ENCODE peak calls at places on chromosomes 16 and 17, in seven cellular contexts. One of them, this sample, is unnamed.
A peak's percentile ranks its signal among the peaks of the same experiment; 100 is the strongest.

GRCh38 chr16:71995038-71995437 is 5.2 kb downstream of the PKD1L3 start:
- DNase-seq in body of pancreas: no peak
- DNase-seq in IMR-90: no peak
- DNase-seq in HCT116: no peak
- DNase-seq in transverse colon: no peak
- DNase-seq in upper lobe of left lung: no peak
- DNase-seq in stomach: no peak
- DNase-seq in this sample: no peak

GRCh38 chr17:21239680-21240374 is 13.4 kb downstream of the NATD1 start:
- DNase-seq in body of pancreas: no peak
- DNase-seq in IMR-90: peak; percentile 28
- DNase-seq in HCT116: no peak
- DNase-seq in transverse colon: no peak
- DNase-seq in upper lobe of left lung: no peak
- DNase-seq in stomach: no peak
- DNase-seq in this sample: no peak

GRCh38 chr16:66454751-66455150 is 27.7 kb downstream of the BEAN1 start:
- DNase-seq in body of pancreas: no peak
- DNase-seq in IMR-90: no peak
- DNase-seq in HCT116: no peak
- DNase-seq in transverse colon: no peak
- DNase-seq in upper lobe of left lung: no peak
- DNase-seq in stomach: no peak
- DNase-seq in this sample: no peak

GRCh38 chr16:23914935-23915549 is 79.3 kb downstream of the PRKCB start:
- DNase-seq in body of pancreas: no peak
- DNase-seq in IMR-90: no peak
- DNase-seq in HCT116: no peak
- DNase-seq in transverse colon: no peak
- DNase-seq in upper lobe of left lung: no peak
- DNase-seq in stomach: no peak
- DNase-seq in this sample: no peak

GRCh38 chr17:78359216-78359935 is 501 bp downstream of the SOCS3 start:
- DNase-seq in body of pancreas: no peak
- DNase-seq in IMR-90: no peak
- DNase-seq in HCT116: no peak
- DNase-seq in transverse colon: no peak
- DNase-seq in upper lobe of left lung: no peak
- DNase-seq in stomach: no peak
- DNase-seq in this sample: peak; percentile 61

GRCh38 chr16:69130461-69130860 is 1.9 kb downstream of the CHTF8 start:
- DNase-seq in body of pancreas: no peak
- DNase-seq in IMR-90: no peak
- DNase-seq in HCT116: no peak
- DNase-seq in transverse colon: no peak
- DNase-seq in upper lobe of left lung: no peak
- DNase-seq in stomach: no peak
- DNase-seq in this sample: no peak

GRCh38 chr16:79981814-79982213 is 381.3 kb upstream of the MAF start:
- DNase-seq in body of pancreas: no peak
- DNase-seq in IMR-90: no peak
- DNase-seq in HCT116: no peak
- DNase-seq in transverse colon: no peak
- DNase-seq in upper lobe of left lung: no peak
- DNase-seq in stomach: no peak
- DNase-seq in this sample: no peak

GRCh38 chr16:70381604-70382342 is 35.1 kb downstream of the DDX19A start:
- DNase-seq in body of pancreas: no peak
- DNase-seq in IMR-90: no peak
- DNase-seq in HCT116: no peak
- DNase-seq in transverse colon: no peak
- DNase-seq in upper lobe of left lung: peak; percentile 43
- DNase-seq in stomach: no peak
- DNase-seq in this sample: no peak

GRCh38 chr17:81553616-81554181 is 1.5 kb upstream of the FAAP100 start:
- DNase-seq in body of pancreas: peak; percentile 25
- DNase-seq in IMR-90: peak; percentile 99
- DNase-seq in HCT116: peak; percentile 16
- DNase-seq in transverse colon: peak; percentile 33
- DNase-seq in upper lobe of left lung: peak; percentile 36
- DNase-seq in stomach: no peak
- DNase-seq in this sample: no peak

GRCh38 chr17:44177641-44178040 is 7.1 kb downstream of the ASB16 start:
- DNase-seq in body of pancreas: no peak
- DNase-seq in IMR-90: no peak
- DNase-seq in HCT116: no peak
- DNase-seq in transverse colon: no peak
- DNase-seq in upper lobe of left lung: no peak
- DNase-seq in stomach: no peak
- DNase-seq in this sample: no peak

GRCh38 chr16:10942352-10943297 is at the start of gene DEXI:
- DNase-seq in body of pancreas: peak; percentile 97
- DNase-seq in IMR-90: peak; percentile 84
- DNase-seq in HCT116: peak; percentile 72
- DNase-seq in transverse colon: peak; percentile 96
- DNase-seq in upper lobe of left lung: peak; percentile 95
- DNase-seq in stomach: peak; percentile 96
- DNase-seq in this sample: peak; percentile 98

GRCh38 chr16:10946308-10946707 is 1.9 kb downstream of the CLEC16A start:
- DNase-seq in body of pancreas: no peak
- DNase-seq in IMR-90: no peak
- DNase-seq in HCT116: no peak
- DNase-seq in transverse colon: no peak
- DNase-seq in upper lobe of left lung: peak; percentile 69
- DNase-seq in stomach: no peak
- DNase-seq in this sample: no peak

GRCh38 chr16:10945065-10945787 is 862 bp downstream of the CLEC16A start:
- DNase-seq in body of pancreas: no peak
- DNase-seq in IMR-90: no peak
- DNase-seq in HCT116: no peak
- DNase-seq in transverse colon: no peak
- DNase-seq in upper lobe of left lung: no peak
- DNase-seq in stomach: no peak
- DNase-seq in this sample: no peak

GRCh38 chr16:10947211-10947787 is 2.9 kb downstream of the CLEC16A start:
- DNase-seq in body of pancreas: no peak
- DNase-seq in IMR-90: no peak
- DNase-seq in HCT116: no peak
- DNase-seq in transverse colon: no peak
- DNase-seq in upper lobe of left lung: no peak
- DNase-seq in stomach: no peak
- DNase-seq in this sample: no peak

DNA sequence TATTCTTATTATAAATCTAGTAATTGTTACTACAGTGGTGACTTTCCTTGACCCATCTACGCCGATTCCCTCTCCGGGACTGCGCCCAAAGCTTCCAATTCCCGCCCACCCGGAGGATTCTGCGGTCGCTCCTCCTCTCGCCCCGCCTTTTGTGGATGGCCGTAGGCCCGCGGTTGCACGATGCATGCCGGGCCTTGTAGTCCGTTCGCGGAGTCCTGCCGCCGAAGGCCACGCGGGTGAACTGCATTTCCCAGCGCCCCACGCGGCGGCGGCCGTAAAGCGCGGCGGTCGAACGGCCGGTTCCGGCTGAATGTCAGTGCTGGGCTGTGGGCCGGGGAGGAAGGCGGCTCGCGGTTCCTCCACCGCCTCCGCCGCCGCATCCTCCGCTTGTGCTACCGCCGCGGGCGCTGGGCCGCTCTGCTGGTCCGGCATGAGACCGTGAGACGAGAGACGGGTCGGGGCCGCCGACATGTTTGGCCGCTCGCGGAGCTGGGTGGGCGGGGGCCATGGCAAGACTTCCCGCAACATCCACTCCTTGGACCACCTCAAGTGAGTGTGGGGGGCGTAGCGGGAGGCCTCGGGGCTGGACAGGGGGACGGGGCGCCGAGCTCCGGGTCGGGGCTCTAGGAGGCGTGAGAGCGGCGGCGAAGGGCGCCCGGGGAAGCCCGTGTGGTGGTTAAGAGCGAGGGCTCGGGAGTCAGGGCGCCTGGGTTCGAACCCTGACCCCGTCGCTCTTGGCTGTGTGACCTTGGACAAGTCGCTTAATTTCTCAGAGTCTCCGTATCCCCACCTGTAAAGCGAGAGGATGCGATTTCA is at the start of gene CLEC16A:
- DNase-seq in body of pancreas: peak; percentile 98
- DNase-seq in IMR-90: peak; percentile 96
- DNase-seq in HCT116: peak; percentile 91
- DNase-seq in transverse colon: peak; percentile 98
- DNase-seq in upper lobe of left lung: peak; percentile 99
- DNase-seq in stomach: peak; percentile 98
- DNase-seq in this sample: peak; percentile 99
- TF ChIP-seq POLR2A in body of pancreas: peak; percentile 83
- TF ChIP-seq POLR2A in IMR-90: peak; percentile 75
- TF ChIP-seq POLR2A in HCT116: peak; percentile 53
- TF ChIP-seq POLR2A in transverse colon: peak; percentile 83
- TF ChIP-seq POLR2A in upper lobe of left lung: peak; percentile 82
- TF ChIP-seq POLR2A in stomach: peak; percentile 35
- TF ChIP-seq POLR2A in this sample: peak; percentile 84

DNA sequence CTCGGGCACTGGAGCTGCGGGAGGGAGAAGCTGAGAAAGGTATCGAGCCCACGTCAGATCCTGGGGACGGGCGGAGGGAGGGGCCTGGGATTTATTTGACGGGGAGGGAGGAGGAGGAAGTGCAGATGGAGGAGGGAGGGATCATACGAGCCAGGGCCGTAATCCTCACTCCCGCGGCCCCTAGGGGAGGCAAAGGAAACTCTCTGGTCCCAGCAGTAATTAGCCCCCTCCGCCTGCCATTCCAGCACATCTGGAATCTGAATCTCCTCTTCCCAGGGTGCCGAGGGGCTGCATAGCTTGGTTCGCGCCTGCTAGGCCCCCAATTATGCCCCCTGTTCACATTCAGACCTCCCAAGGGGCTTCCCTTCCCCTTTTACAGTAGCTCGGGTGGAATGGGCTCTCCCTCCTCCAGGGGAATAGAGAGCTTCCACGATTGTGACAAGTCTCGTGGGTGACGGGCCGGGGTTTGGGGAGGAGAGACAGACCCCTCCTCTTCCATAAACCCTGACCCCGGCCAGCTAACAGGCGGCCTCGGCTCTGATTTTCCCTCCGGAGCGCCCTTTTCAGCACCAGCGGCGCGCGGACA is at the start of gene SEZ6L2:
- DNase-seq in body of pancreas: peak; percentile 90
- DNase-seq in IMR-90: peak; percentile 86
- DNase-seq in HCT116: peak; percentile 90
- DNase-seq in transverse colon: peak; percentile 86
- DNase-seq in upper lobe of left lung: peak; percentile 73
- DNase-seq in stomach: peak; percentile 89
- DNase-seq in this sample: no peak
- H3K27ac ChIP-seq in body of pancreas: peak within 1 kb of the TSS; percentile 72
- H3K27ac ChIP-seq in IMR-90: peak within 1 kb of the TSS; percentile 88
- H3K27ac ChIP-seq in HCT116: peak within 1 kb of the TSS; percentile 78
- H3K27ac ChIP-seq in transverse colon: peak within 1 kb of the TSS; percentile 69
- H3K27ac ChIP-seq in upper lobe of left lung: peak within 1 kb of the TSS; percentile 56
- H3K27ac ChIP-seq in stomach: peak within 1 kb of the TSS; percentile 81
- H3K27ac ChIP-seq in this sample: no peak within 1 kb of the TSS

DNA sequence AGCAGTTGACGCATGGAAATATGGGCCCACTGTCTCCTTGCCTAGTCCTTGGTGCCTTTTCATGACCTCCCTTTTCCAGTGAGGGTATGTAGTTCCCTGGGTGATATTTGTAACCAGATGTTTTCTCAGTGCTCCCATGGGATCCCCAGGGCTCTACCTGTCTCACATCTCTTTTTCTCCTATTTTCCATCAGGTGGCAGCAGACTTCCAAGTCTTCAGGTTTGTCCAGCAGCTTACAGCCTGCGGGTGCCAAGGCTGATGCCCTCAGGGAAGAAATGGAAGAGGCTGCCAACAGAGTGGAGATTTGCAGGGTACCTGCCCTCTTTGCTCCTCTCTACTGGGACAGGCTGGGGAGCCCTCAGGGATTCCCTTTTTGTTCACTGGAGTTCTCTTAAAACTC is 89.1 kb downstream of the ELAC2 start:
- DNase-seq in body of pancreas: no peak
- DNase-seq in IMR-90: no peak
- DNase-seq in HCT116: no peak
- DNase-seq in transverse colon: no peak
- DNase-seq in upper lobe of left lung: no peak
- DNase-seq in stomach: no peak
- DNase-seq in this sample: peak; percentile 27
- TF ChIP-seq CTCF in body of pancreas: no peak
- TF ChIP-seq CTCF in IMR-90: no peak
- TF ChIP-seq CTCF in HCT116: peak; percentile 24
- TF ChIP-seq CTCF in transverse colon: no peak
- TF ChIP-seq CTCF in upper lobe of left lung: no peak
- TF ChIP-seq CTCF in stomach: no peak
- TF ChIP-seq CTCF in this sample: peak; percentile 63

GRCh38 chr17:8188408-8188839 is 1.6 kb downstream of the BORCS6 start:
- DNase-seq in body of pancreas: no peak
- DNase-seq in IMR-90: no peak
- DNase-seq in HCT116: no peak
- DNase-seq in transverse colon: no peak
- DNase-seq in upper lobe of left lung: no peak
- DNase-seq in stomach: no peak
- DNase-seq in this sample: no peak

GRCh38 chr17:8186446-8186786 is 3.6 kb downstream of the BORCS6 start:
- DNase-seq in body of pancreas: no peak
- DNase-seq in IMR-90: no peak
- DNase-seq in HCT116: no peak
- DNase-seq in transverse colon: no peak
- DNase-seq in upper lobe of left lung: no peak
- DNase-seq in stomach: no peak
- DNase-seq in this sample: no peak

GRCh38 chr17:8187517-8188407 is 2.2 kb downstream of the BORCS6 start:
- DNase-seq in body of pancreas: peak; percentile 96
- DNase-seq in IMR-90: peak; percentile 100
- DNase-seq in HCT116: peak; percentile 99
- DNase-seq in transverse colon: peak; percentile 94
- DNase-seq in upper lobe of left lung: peak; percentile 81
- DNase-seq in stomach: peak; percentile 95
- DNase-seq in this sample: peak; percentile 86

GRCh38 chr17:8186787-8187516 is 3.0 kb downstream of the BORCS6 start:
- DNase-seq in body of pancreas: peak; percentile 95
- DNase-seq in IMR-90: peak; percentile 97
- DNase-seq in HCT116: peak; percentile 94
- DNase-seq in transverse colon: peak; percentile 96
- DNase-seq in upper lobe of left lung: peak; percentile 96
- DNase-seq in stomach: peak; percentile 96
- DNase-seq in this sample: peak; percentile 90

DNA sequence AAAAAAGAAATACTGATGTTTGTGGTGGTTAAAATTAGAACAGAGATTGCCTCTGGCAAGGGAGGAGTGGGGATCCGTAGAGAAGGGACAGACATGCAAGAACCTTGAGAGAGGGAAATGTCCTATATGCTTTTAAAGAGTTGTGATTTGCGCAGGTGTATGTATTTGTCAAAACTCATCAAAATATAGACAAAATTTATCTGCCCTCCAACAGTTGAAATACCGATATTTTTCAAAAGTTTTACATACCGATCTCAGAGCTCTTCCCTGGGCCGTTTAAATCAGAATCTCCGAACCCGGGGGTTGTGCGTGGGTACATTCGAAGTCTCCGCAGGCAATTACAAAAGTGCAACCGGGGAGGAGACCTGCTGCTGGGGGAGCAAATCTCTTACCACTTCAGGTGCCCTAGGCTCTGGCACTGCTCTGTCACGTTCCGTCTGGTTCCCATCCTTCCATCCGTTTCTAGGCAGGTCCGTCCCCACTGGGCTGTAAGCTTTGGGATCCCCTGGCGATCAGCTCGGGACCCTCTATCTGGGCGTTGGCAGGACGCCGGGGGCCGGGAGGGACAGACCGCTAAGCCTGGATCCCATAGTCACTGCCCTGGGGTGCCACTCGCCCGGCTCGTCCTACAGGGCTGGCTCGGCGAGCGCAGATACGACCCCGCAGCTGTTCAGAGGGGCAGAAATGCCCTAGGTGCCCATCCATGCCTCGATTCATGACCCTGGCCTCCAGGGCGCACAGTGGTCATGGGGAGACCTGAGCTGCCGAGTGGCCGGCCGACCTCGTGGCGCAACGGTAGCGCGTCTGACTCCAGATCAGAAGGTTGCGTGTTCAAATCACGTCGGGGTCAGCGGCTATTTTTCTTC is 4.2 kb downstream of the BORCS6 start:
- DNase-seq in body of pancreas: peak; percentile 95
- DNase-seq in IMR-90: peak; percentile 57
- DNase-seq in HCT116: no peak
- DNase-seq in transverse colon: peak; percentile 94
- DNase-seq in upper lobe of left lung: peak; percentile 94
- DNase-seq in stomach: peak; percentile 95
- DNase-seq in this sample: peak; percentile 87
- TF ChIP-seq POLR2A in body of pancreas: peak; percentile 80
- TF ChIP-seq POLR2A in IMR-90: no peak
- TF ChIP-seq POLR2A in HCT116: no peak
- TF ChIP-seq POLR2A in transverse colon: peak; percentile 80
- TF ChIP-seq POLR2A in upper lobe of left lung: no peak
- TF ChIP-seq POLR2A in stomach: no peak
- TF ChIP-seq POLR2A in this sample: peak; percentile 37